ENCODE peak calls at places on chromosomes 4 and X, in four cellular contexts. H, B, T and U are unnamed samples.

GRCh38 chr4:77917075-77917474 is 54.4 kb downstream of the MRPL1 start:
- DNase-seq in H (no peak), T (no peak), B (no peak), U (no peak)

GRCh38 chr4:106277140-106277680 is 38.8 kb downstream of the TBCK start:
- DNase-seq in B (no peak), T (no peak), H (no peak), U (no peak)

GRCh38 chrX:71632923-71633657 is 14.8 kb upstream of the CXCR3 start:
- DNase-seq in B (no peak), T (no peak), H (no peak), U (no peak)

GRCh38 chr4:2643555-2643954 is 107.1 kb downstream of the FAM193A start:
- DNase-seq in B (no peak), T (no peak), H (no peak), U (no peak)

GRCh38 chr4:111449657-111450056 is 695.6 kb upstream of the FAM241A start:
- DNase-seq in H (no peak), B (no peak), T (no peak), U (no peak)

GRCh38 chrX:119640621-119641020 is 34.4 kb upstream of the NKRF start:
- DNase-seq in B (no peak), H (no peak), T (no peak), U (no peak)

GRCh38 chr4:101171747-101172146 is 175.6 kb downstream of the PPP3CA start:
- DNase-seq in B (no peak), H (no peak), T (no peak), U (no peak)

GRCh38 chr4:152708806-152709205 is 29.0 kb upstream of the TMEM154 start:
- DNase-seq in T (no peak), B (no peak), H (no peak), U (no peak)

GRCh38 chr4:145938618-145939177 is at the start of gene ZNF827:
- DNase-seq in T (no peak), H (peak), B (peak), U (peak)

GRCh38 chr4:39134674-39135073 is 47.7 kb upstream of the WDR19 start:
- DNase-seq in H (no peak), B (no peak), T (no peak), U (no peak)

GRCh38 chr4:33802578-33802977 is 2441.7 kb downstream of the ARAP2 start:
- DNase-seq in T (no peak), H (no peak), B (no peak), U (no peak)

GRCh38 chrX:150160656-150161055 is 202.5 kb upstream of the MAMLD1 start:
- DNase-seq in H (no peak), T (no peak), B (no peak), U (no peak)

GRCh38 chr4:86961605-86962295 is 26.9 kb downstream of the AFF1 start:
- DNase-seq in T (peak), B (peak), H (peak), U (no peak)

GRCh38 chr4:71472946-71473345 is 134.1 kb downstream of the SLC4A4 start:
- DNase-seq in T (no peak), H (peak), B (no peak), U (no peak)

GRCh38 chrX:123899701-123900100 is 39.8 kb downstream of the XIAP start:
- DNase-seq in B (no peak), H (no peak), T (no peak), U (no peak)

GRCh38 chrX:24241822-24242648 is 71.8 kb downstream of the SUPT20HL2 start:
- DNase-seq in B (no peak), H (peak), T (peak), U (peak)

GRCh38 chr4:57182132-57182874 is 72.1 kb upstream of the IGFBP7 start:
- DNase-seq in B (no peak), H (no peak), T (no peak), U (no peak)

GRCh38 chrX:25144043-25144940 is 128.5 kb upstream of the ARX start:
- DNase-seq in T (peak), B (no peak), H (peak), U (peak)

GRCh38 chr4:30828290-30828926 is 108.2 kb downstream of the PCDH7 start:
- DNase-seq in B (no peak), H (no peak), T (no peak), U (no peak)

GRCh38 chr4:55553442-55553841 is 6.7 kb upstream of the CLOCK start:
- DNase-seq in T (no peak), B (no peak), H (no peak), U (peak)

GRCh38 chr4:142959156-142959555 is 113.1 kb upstream of the INPP4B start:
- DNase-seq in B (no peak), T (no peak), H (no peak), U (peak)

GRCh38 chr4:10275696-10276095 is 159.1 kb upstream of the WDR1 start:
- DNase-seq in T (no peak), B (no peak), H (no peak), U (no peak)

GRCh38 chr4:112523764-112524505 is 8.0 kb upstream of the NEUROG2 start:
- DNase-seq in T (peak), B (no peak), H (peak), U (peak)

GRCh38 chr4:121307441-121308327 is 73.1 kb downstream of the QRFPR start:
- DNase-seq in T (peak), H (peak), B (peak), U (peak)

GRCh38 chr4:11585506-11585905 is 156.8 kb upstream of the HS3ST1 start:
- DNase-seq in H (peak), B (no peak), T (no peak), U (no peak)

GRCh38 chr4:76716020-76716419 is 181.9 kb downstream of the SOWAHB start:
- DNase-seq in T (no peak), B (no peak), H (no peak), U (no peak)

GRCh38 chr4:137601924-137602323 is 69.6 kb upstream of the PCDH18 start:
- DNase-seq in T (no peak), H (peak), B (no peak), U (no peak)

GRCh38 chr4:47374477-47374876 is 89.0 kb downstream of the COMMD8 start:
- DNase-seq in B (no peak), H (no peak), T (no peak), U (no peak)

GRCh38 chr4:72567821-72568620 is 1.0 kb downstream of the ADAMTS3 start:
- DNase-seq in T (peak), B (no peak), H (peak), U (peak)

GRCh38 chrX:3962511-3963350 is 249.3 kb upstream of the PRKX start:
- DNase-seq in T (peak), H (peak), B (no peak), U (peak)

GRCh38 chrX:24858004-24858746 is 157.6 kb downstream of the ARX start:
- DNase-seq in B (no peak), H (peak), T (no peak), U (no peak)

GRCh38 chrX:154074199-154074598 is 23.3 kb downstream of the MECP2 start:
- DNase-seq in H (peak), T (no peak), B (no peak), U (peak)

GRCh38 chr4:145061325-145061920 is 36.6 kb downstream of the ANAPC10 start:
- DNase-seq in T (no peak), B (no peak), H (peak), U (peak)

GRCh38 chrX:70669120-70669519 is 224.5 kb downstream of the DLG3 start:
- DNase-seq in B (no peak), H (no peak), T (no peak), U (no peak)

GRCh38 chr4:3303840-3304715 is 11.3 kb downstream of the RGS12 start:
- DNase-seq in H (no peak), T (no peak), B (no peak), U (no peak)

DNA sequence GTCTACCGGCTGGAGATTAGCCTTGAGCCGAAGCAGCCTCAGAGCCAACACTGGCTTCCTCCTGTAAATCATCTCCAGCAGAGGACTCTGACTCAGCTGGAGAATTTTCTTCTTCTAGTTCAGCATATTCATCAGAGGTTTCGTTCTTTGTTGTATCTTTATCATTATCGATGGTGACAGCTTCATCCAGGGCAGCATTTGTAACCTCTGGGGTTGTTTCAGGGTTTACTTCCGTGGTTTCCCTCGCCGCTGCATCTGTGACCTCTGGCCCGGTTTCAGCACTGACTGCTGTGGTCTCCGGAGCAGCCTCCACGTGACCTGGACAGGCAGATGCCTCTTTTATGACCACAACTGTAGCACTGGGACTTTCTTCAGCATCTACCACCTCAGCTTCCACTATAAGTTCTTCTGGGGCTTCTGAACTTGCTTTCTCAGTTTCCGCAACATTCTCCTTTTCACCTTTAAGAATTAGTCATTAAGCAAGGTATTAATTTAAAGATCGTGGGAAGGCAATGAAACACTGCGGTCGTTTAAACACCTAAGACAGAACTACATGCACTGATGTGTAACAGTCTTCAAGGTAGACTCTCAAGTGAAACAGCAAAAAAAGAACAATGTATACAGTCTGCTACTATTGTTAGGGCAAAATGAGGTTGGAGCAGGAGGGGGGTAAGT is 13.3 kb downstream of the MGARP start:
- DNase-seq in H (peak), T (peak), B (peak), U (peak)
- TF ChIP-seq JUNB in H (no peak), T (no peak), B (peak), U (no peak)

GRCh38 chrX:114152130-114152529 is 431.8 kb upstream of the HTR2C start:
- DNase-seq in H (peak), T (peak), B (no peak), U (no peak)

GRCh38 chrX:114152801-114153200 is 431.1 kb upstream of the HTR2C start:
- DNase-seq in H (no peak), T (no peak), B (no peak), U (no peak)
- H3K4me3 ChIP-seq in H (no peak), T (no peak), B (no peak), U (no peak)

DNA sequence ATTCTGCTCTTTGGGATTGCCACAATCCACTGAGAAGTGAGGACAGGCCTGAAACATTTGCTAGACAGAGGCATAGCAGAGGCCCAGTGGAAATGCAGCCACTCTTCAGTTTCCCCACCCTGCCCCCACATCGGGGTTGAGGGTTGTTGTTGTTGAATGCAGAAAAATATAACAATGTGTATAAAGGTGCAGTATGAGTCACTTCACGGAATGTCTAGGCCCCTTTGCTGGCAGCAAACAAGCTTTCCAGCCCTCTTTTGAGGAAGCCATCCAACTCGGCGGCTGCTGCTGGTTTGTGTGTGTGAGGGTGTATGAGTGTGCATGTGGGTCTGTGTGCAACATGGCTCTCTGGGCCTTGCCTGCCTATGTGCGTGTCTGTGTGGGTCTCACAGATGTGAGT is 8.1 kb upstream of the ELF4 start:
- DNase-seq in B (no peak), T (no peak), H (peak), U (no peak)
- TF ChIP-seq JUNB in B (no peak), T (no peak), H (no peak), U (no peak)

DNA sequence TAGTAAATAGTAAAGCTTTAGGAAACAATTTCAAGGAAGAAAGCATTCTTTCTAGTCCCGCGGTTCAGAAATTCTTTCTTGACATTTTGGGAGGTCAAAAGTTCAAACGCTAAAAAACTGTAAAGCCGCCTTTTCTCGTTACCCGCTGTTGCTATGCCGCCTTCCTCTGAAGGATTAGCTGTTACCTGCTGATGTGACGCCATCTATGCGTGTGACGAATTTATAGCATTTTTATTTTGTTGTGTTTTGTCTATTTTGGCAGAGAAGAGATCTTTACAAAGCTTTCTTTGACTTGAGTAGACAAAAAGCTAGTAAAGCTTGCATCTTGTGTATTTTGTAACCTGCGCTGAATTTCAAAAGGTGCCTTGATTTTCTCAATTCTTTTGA is 106.2 kb upstream of the STOX2 start:
- DNase-seq in H (no peak), B (no peak), T (no peak), U (peak)
- H3K4me3 ChIP-seq in H (no peak), B (no peak), T (no peak), U (peak)

GRCh38 chr4:169243808-169244207 is 26.9 kb downstream of the SH3RF1 start:
- DNase-seq in T (no peak), H (peak), B (no peak), U (no peak)
- TF ChIP-seq JUNB in T (no peak), H (no peak), B (no peak), U (no peak)

DNA sequence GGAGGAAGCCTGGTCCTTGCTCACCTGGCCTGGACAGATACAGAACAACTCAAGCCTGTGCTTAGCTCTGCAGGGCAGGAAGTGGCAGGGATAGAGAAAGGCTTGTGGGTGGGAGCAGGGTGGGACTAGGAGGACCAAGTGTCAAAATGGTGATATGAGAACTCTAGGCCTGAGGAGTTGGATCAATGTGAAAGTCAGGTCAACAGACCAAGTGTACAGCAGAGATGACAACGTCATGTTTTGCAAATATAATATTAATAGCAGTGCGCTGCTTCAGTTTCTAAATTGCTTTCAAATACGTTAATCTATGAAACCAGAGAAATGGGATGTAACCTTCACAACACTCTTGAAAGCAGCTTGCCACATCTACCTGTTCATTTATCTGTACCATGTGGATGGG is 114.2 kb upstream of the MAP3K15 start:
- DNase-seq in T (no peak), B (peak), H (no peak), U (no peak)
- H3K4me3 ChIP-seq in T (no peak), B (no peak), H (no peak), U (no peak)

DNA sequence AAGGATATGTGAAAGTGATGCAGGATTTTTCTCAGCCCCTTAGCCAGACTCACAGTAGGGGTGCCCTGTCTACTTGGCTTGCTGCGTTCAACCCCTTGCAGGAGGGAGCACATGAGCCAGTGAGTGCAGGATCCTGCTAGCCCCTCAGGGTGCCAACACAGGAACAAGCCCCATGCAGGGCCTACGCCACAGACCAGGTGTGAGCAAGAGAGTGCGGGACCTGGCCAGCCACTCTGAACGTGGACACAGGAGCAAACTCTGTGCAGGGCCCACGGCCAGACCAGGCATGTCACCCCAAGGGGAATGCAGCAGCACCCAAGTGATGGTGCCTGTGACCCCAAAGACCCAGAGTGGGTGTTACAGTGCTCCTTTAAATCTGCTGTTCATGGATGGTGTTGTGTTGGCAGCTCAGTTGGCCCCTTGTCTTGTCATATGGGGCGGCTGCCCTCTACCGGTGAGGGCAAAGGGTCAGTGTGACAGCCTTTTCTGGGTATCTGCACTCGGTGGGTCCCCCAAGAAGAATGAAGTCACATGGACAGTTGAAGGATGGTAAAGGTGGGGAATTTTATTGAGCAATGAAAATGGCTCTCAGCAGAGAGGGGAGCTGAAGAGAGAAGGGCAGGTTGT is 188.4 kb upstream of the MAOA start:
- DNase-seq in H (no peak), B (no peak), T (no peak), U (peak)
- TF ChIP-seq JUNB in H (no peak), B (no peak), T (no peak), U (no peak)